ENCODE peak calls at places on chromosomes 6 and 20, in eight cellular contexts. One of them, this sample, is unnamed.

GRCh38 chr20:46758929-46759669 is 49.6 kb downstream of the SLC2A10 start:
- DNase-seq in GM19239: no peak
- DNase-seq in DMS153: no peak
- DNase-seq in H4: no peak
- DNase-seq in nucleus accumbens: no peak
- DNase-seq in activated T-helper 9 cell treated with anti-CD3 and anti-CD28 coated beads, Interleukin-2, amount 50 U/mL, for 16 hours: no peak
- DNase-seq in NCI-H345: no peak
- DNase-seq in CD4-positive, alpha-beta T cell: no peak
- DNase-seq in this sample: no peak

GRCh38 chr6:139595183-139595582 is 220.7 kb upstream of the CITED2 start:
- DNase-seq in NCI-H345: no peak
- DNase-seq in nucleus accumbens: no peak
- DNase-seq in GM19239: no peak
- DNase-seq in DMS153: no peak
- DNase-seq in CD4-positive, alpha-beta T cell: no peak
- DNase-seq in activated T-helper 9 cell treated with anti-CD3 and anti-CD28 coated beads, Interleukin-2, amount 50 U/mL, for 16 hours: no peak
- DNase-seq in H4: no peak
- DNase-seq in this sample: no peak

GRCh38 chr6:111601875-111602274 is 3.8 kb downstream of the TRAF3IP2 start:
- DNase-seq in nucleus accumbens: no peak
- DNase-seq in GM19239: no peak
- DNase-seq in CD4-positive, alpha-beta T cell: no peak
- DNase-seq in H4: peak; percentile 32
- DNase-seq in NCI-H345: no peak
- DNase-seq in activated T-helper 9 cell treated with anti-CD3 and anti-CD28 coated beads, Interleukin-2, amount 50 U/mL, for 16 hours: no peak
- DNase-seq in DMS153: no peak
- DNase-seq in this sample: no peak

GRCh38 chr6:170029416-170030283 is 261.2 kb downstream of the DLL1 start:
- DNase-seq in nucleus accumbens: no peak
- DNase-seq in activated T-helper 9 cell treated with anti-CD3 and anti-CD28 coated beads, Interleukin-2, amount 50 U/mL, for 16 hours: no peak
- DNase-seq in NCI-H345: no peak
- DNase-seq in H4: no peak
- DNase-seq in DMS153: no peak
- DNase-seq in GM19239: no peak
- DNase-seq in CD4-positive, alpha-beta T cell: no peak
- DNase-seq in this sample: no peak

GRCh38 chr6:107064579-107065065 is 36.6 kb downstream of the MTRES1 start:
- DNase-seq in activated T-helper 9 cell treated with anti-CD3 and anti-CD28 coated beads, Interleukin-2, amount 50 U/mL, for 16 hours: no peak
- DNase-seq in H4: peak; percentile 80
- DNase-seq in GM19239: no peak
- DNase-seq in CD4-positive, alpha-beta T cell: no peak
- DNase-seq in nucleus accumbens: no peak
- DNase-seq in DMS153: no peak
- DNase-seq in NCI-H345: no peak
- DNase-seq in this sample: no peak

GRCh38 chr6:150266309-150266708 is 102.5 kb upstream of the IYD start:
- DNase-seq in nucleus accumbens: no peak
- DNase-seq in H4: no peak
- DNase-seq in DMS153: no peak
- DNase-seq in NCI-H345: no peak
- DNase-seq in activated T-helper 9 cell treated with anti-CD3 and anti-CD28 coated beads, Interleukin-2, amount 50 U/mL, for 16 hours: no peak
- DNase-seq in GM19239: no peak
- DNase-seq in CD4-positive, alpha-beta T cell: no peak
- DNase-seq in this sample: no peak

GRCh38 chr6:14635195-14635594 is 517.6 kb downstream of the CD83 start:
- DNase-seq in CD4-positive, alpha-beta T cell: no peak
- DNase-seq in activated T-helper 9 cell treated with anti-CD3 and anti-CD28 coated beads, Interleukin-2, amount 50 U/mL, for 16 hours: peak; percentile 8
- DNase-seq in GM19239: peak; percentile 34
- DNase-seq in NCI-H345: no peak
- DNase-seq in DMS153: no peak
- DNase-seq in H4: no peak
- DNase-seq in nucleus accumbens: no peak
- DNase-seq in this sample: no peak

GRCh38 chr6:43886717-43887339 is 116.8 kb downstream of the VEGFA start:
- DNase-seq in H4: no peak
- DNase-seq in GM19239: no peak
- DNase-seq in activated T-helper 9 cell treated with anti-CD3 and anti-CD28 coated beads, Interleukin-2, amount 50 U/mL, for 16 hours: no peak
- DNase-seq in DMS153: no peak
- DNase-seq in CD4-positive, alpha-beta T cell: no peak
- DNase-seq in nucleus accumbens: no peak
- DNase-seq in NCI-H345: no peak
- DNase-seq in this sample: no peak

This sample was measured in NCI-H1092 treated with DMSO at 0.1 percent for 48 hours.